ENCODE peak calls at places on chromosomes 6 and 20, in nine cellular contexts. One of them, this sample, is unnamed.

GRCh38 chr6:33967266-33967767 is 163.5 kb upstream of the MLN start:
- DNase-seq in NCI-H1417: no peak
- DNase-seq in NCI-H2081: no peak
- DNase-seq in activated naive CD4-positive, alpha-beta T cell: no peak
- DNase-seq in epithelial cell of esophagus: no peak
- DNase-seq in lower lobe of right lung: no peak
- DNase-seq in AG08395: no peak
- DNase-seq in iPS-NIHi11: no peak
- DNase-seq in ovary: no peak
- DNase-seq in this sample: no peak

GRCh38 chr6:102344769-102345168 is 951.3 kb downstream of the GRIK2 start:
- DNase-seq in NCI-H1417: no peak
- DNase-seq in NCI-H2081: no peak
- DNase-seq in activated naive CD4-positive, alpha-beta T cell: no peak
- DNase-seq in epithelial cell of esophagus: no peak
- DNase-seq in lower lobe of right lung: no peak
- DNase-seq in AG08395: no peak
- DNase-seq in iPS-NIHi11: no peak
- DNase-seq in ovary: no peak
- DNase-seq in this sample: no peak

GRCh38 chr20:57393321-57394086 is 2.3 kb downstream of the RBM38 start:
- DNase-seq in NCI-H1417: peak; percentile 96
- DNase-seq in NCI-H2081: peak; percentile 22
- DNase-seq in activated naive CD4-positive, alpha-beta T cell: no peak
- DNase-seq in epithelial cell of esophagus: no peak
- DNase-seq in lower lobe of right lung: peak; percentile 25
- DNase-seq in AG08395: no peak
- DNase-seq in iPS-NIHi11: no peak
- DNase-seq in ovary: no peak
- DNase-seq in this sample: no peak

GRCh38 chr6:72286911-72287311 is 335.0 kb upstream of the KCNQ5 start:
- DNase-seq in NCI-H1417: no peak
- DNase-seq in NCI-H2081: no peak
- DNase-seq in activated naive CD4-positive, alpha-beta T cell: no peak
- DNase-seq in epithelial cell of esophagus: peak; percentile 36
- DNase-seq in lower lobe of right lung: no peak
- DNase-seq in AG08395: peak; percentile 30
- DNase-seq in iPS-NIHi11: no peak
- DNase-seq in ovary: no peak
- DNase-seq in this sample: no peak

GRCh38 chr6:2970753-2971419 is 481 bp downstream of the SERPINB6 start:
- DNase-seq in NCI-H1417: peak; percentile 35
- DNase-seq in NCI-H2081: no peak
- DNase-seq in activated naive CD4-positive, alpha-beta T cell: no peak
- DNase-seq in epithelial cell of esophagus: peak; percentile 29
- DNase-seq in lower lobe of right lung: peak; percentile 91
- DNase-seq in AG08395: peak; percentile 58
- DNase-seq in iPS-NIHi11: peak; percentile 67
- DNase-seq in ovary: peak; percentile 76
- DNase-seq in this sample: peak; percentile 51

GRCh38 chr20:47487175-47487917 is 14.3 kb upstream of the NCOA3 start:
- DNase-seq in NCI-H1417: no peak
- DNase-seq in NCI-H2081: no peak
- DNase-seq in activated naive CD4-positive, alpha-beta T cell: no peak
- DNase-seq in epithelial cell of esophagus: no peak
- DNase-seq in lower lobe of right lung: no peak
- DNase-seq in AG08395: no peak
- DNase-seq in iPS-NIHi11: no peak
- DNase-seq in ovary: no peak
- DNase-seq in this sample: no peak

GRCh38 chr6:34771727-34772126 is 14.4 kb downstream of the SNRPC start:
- DNase-seq in NCI-H1417: no peak
- DNase-seq in NCI-H2081: no peak
- DNase-seq in activated naive CD4-positive, alpha-beta T cell: no peak
- DNase-seq in epithelial cell of esophagus: no peak
- DNase-seq in lower lobe of right lung: no peak
- DNase-seq in AG08395: peak; percentile 84
- DNase-seq in iPS-NIHi11: no peak
- DNase-seq in ovary: no peak
- DNase-seq in this sample: no peak

GRCh38 chr20:24727795-24728194 is 221.3 kb upstream of the CST7 start:
- DNase-seq in NCI-H1417: no peak
- DNase-seq in NCI-H2081: no peak
- DNase-seq in activated naive CD4-positive, alpha-beta T cell: no peak
- DNase-seq in epithelial cell of esophagus: no peak
- DNase-seq in lower lobe of right lung: no peak
- DNase-seq in AG08395: no peak
- DNase-seq in iPS-NIHi11: no peak
- DNase-seq in ovary: no peak
- DNase-seq in this sample: no peak

GRCh38 chr6:38171997-38172738 is 352.6 kb downstream of the ZFAND3 start:
- DNase-seq in NCI-H1417: no peak
- DNase-seq in NCI-H2081: no peak
- DNase-seq in activated naive CD4-positive, alpha-beta T cell: no peak
- DNase-seq in epithelial cell of esophagus: no peak
- DNase-seq in lower lobe of right lung: peak; percentile 32
- DNase-seq in AG08395: no peak
- DNase-seq in iPS-NIHi11: no peak
- DNase-seq in ovary: no peak
- DNase-seq in this sample: no peak

GRCh38 chr6:149237464-149237863 is 80.0 kb upstream of the TAB2 start:
- DNase-seq in NCI-H1417: no peak
- DNase-seq in NCI-H2081: peak; percentile 11
- DNase-seq in activated naive CD4-positive, alpha-beta T cell: no peak
- DNase-seq in epithelial cell of esophagus: no peak
- DNase-seq in lower lobe of right lung: no peak
- DNase-seq in AG08395: no peak
- DNase-seq in iPS-NIHi11: no peak
- DNase-seq in ovary: no peak
- DNase-seq in this sample: no peak

GRCh38 chr20:44204156-44204831 is 6.3 kb downstream of the OSER1 start:
- DNase-seq in NCI-H1417: no peak
- DNase-seq in NCI-H2081: no peak
- DNase-seq in activated naive CD4-positive, alpha-beta T cell: no peak
- DNase-seq in epithelial cell of esophagus: peak; percentile 95
- DNase-seq in lower lobe of right lung: no peak
- DNase-seq in AG08395: peak; percentile 93
- DNase-seq in iPS-NIHi11: peak; percentile 29
- DNase-seq in ovary: no peak
- DNase-seq in this sample: no peak

GRCh38 chr6:111658445-111659154 is 52.9 kb upstream of the TRAF3IP2 start:
- DNase-seq in NCI-H1417: no peak
- DNase-seq in NCI-H2081: no peak
- DNase-seq in activated naive CD4-positive, alpha-beta T cell: no peak
- DNase-seq in epithelial cell of esophagus: peak; percentile 45
- DNase-seq in lower lobe of right lung: no peak
- DNase-seq in AG08395: peak; percentile 29
- DNase-seq in iPS-NIHi11: no peak
- DNase-seq in ovary: no peak
- DNase-seq in this sample: no peak

GRCh38 chr20:62303327-62304226 is 780 bp downstream of the ADRM1 start:
- DNase-seq in NCI-H1417: peak; percentile 46
- DNase-seq in NCI-H2081: no peak
- DNase-seq in activated naive CD4-positive, alpha-beta T cell: no peak
- DNase-seq in epithelial cell of esophagus: peak; percentile 41
- DNase-seq in lower lobe of right lung: no peak
- DNase-seq in AG08395: peak; percentile 25
- DNase-seq in iPS-NIHi11: no peak
- DNase-seq in ovary: no peak
- DNase-seq in this sample: peak; percentile 30

GRCh38 chr6:34671801-34672656 is 24.5 kb downstream of the ILRUN start:
- DNase-seq in NCI-H1417: no peak
- DNase-seq in NCI-H2081: no peak
- DNase-seq in activated naive CD4-positive, alpha-beta T cell: no peak
- DNase-seq in epithelial cell of esophagus: peak; percentile 78
- DNase-seq in lower lobe of right lung: no peak
- DNase-seq in AG08395: peak; percentile 66
- DNase-seq in iPS-NIHi11: peak; percentile 29
- DNase-seq in ovary: no peak
- DNase-seq in this sample: no peak

GRCh38 chr6:150334790-150335783 is 33.7 kb upstream of the IYD start:
- DNase-seq in NCI-H1417: peak; percentile 83
- DNase-seq in NCI-H2081: peak; percentile 17
- DNase-seq in activated naive CD4-positive, alpha-beta T cell: no peak
- DNase-seq in epithelial cell of esophagus: peak; percentile 82
- DNase-seq in lower lobe of right lung: no peak
- DNase-seq in AG08395: peak; percentile 73
- DNase-seq in iPS-NIHi11: peak; percentile 52
- DNase-seq in ovary: no peak
- DNase-seq in this sample: peak; percentile 64

GRCh38 chr20:438581-439469 is 23.5 kb downstream of the TBC1D20 start:
- DNase-seq in NCI-H1417: no peak
- DNase-seq in NCI-H2081: no peak
- DNase-seq in activated naive CD4-positive, alpha-beta T cell: no peak
- DNase-seq in epithelial cell of esophagus: no peak
- DNase-seq in lower lobe of right lung: no peak
- DNase-seq in AG08395: no peak
- DNase-seq in iPS-NIHi11: no peak
- DNase-seq in ovary: no peak
- DNase-seq in this sample: no peak

GRCh38 chr6:54970337-54970736 is 123.8 kb downstream of the FAM83B start:
- DNase-seq in NCI-H1417: no peak
- DNase-seq in NCI-H2081: no peak
- DNase-seq in activated naive CD4-positive, alpha-beta T cell: no peak
- DNase-seq in epithelial cell of esophagus: peak; percentile 93
- DNase-seq in lower lobe of right lung: no peak
- DNase-seq in AG08395: no peak
- DNase-seq in iPS-NIHi11: no peak
- DNase-seq in ovary: no peak
- DNase-seq in this sample: no peak

GRCh38 chr6:154617175-154617574 is 106.7 kb upstream of the CNKSR3 start:
- DNase-seq in NCI-H1417: no peak
- DNase-seq in NCI-H2081: no peak
- DNase-seq in activated naive CD4-positive, alpha-beta T cell: no peak
- DNase-seq in epithelial cell of esophagus: no peak
- DNase-seq in lower lobe of right lung: no peak
- DNase-seq in AG08395: no peak
- DNase-seq in iPS-NIHi11: no peak
- DNase-seq in ovary: no peak
- DNase-seq in this sample: no peak

GRCh38 chr6:43256670-43257664 is 13.7 kb downstream of the TTBK1 start:
- DNase-seq in NCI-H1417: no peak
- DNase-seq in NCI-H2081: no peak
- DNase-seq in activated naive CD4-positive, alpha-beta T cell: no peak
- DNase-seq in epithelial cell of esophagus: no peak
- DNase-seq in lower lobe of right lung: no peak
- DNase-seq in AG08395: no peak
- DNase-seq in iPS-NIHi11: no peak
- DNase-seq in ovary: no peak
- DNase-seq in this sample: no peak

GRCh38 chr20:23569570-23569969 is 1.3 kb upstream of the CST9L start:
- DNase-seq in NCI-H1417: no peak
- DNase-seq in NCI-H2081: no peak
- DNase-seq in activated naive CD4-positive, alpha-beta T cell: no peak
- DNase-seq in epithelial cell of esophagus: no peak
- DNase-seq in lower lobe of right lung: no peak
- DNase-seq in AG08395: no peak
- DNase-seq in iPS-NIHi11: no peak
- DNase-seq in ovary: no peak
- DNase-seq in this sample: no peak

GRCh38 chr6:64896939-64897338 is 810.1 kb downstream of the EYS start:
- DNase-seq in NCI-H1417: no peak
- DNase-seq in NCI-H2081: no peak
- DNase-seq in activated naive CD4-positive, alpha-beta T cell: no peak
- DNase-seq in epithelial cell of esophagus: no peak
- DNase-seq in lower lobe of right lung: no peak
- DNase-seq in AG08395: no peak
- DNase-seq in iPS-NIHi11: no peak
- DNase-seq in ovary: no peak
- DNase-seq in this sample: no peak

GRCh38 chr20:8156603-8157079 is 24.6 kb downstream of the PLCB1 start:
- DNase-seq in NCI-H1417: peak; percentile 60
- DNase-seq in NCI-H2081: peak; percentile 75
- DNase-seq in activated naive CD4-positive, alpha-beta T cell: no peak
- DNase-seq in epithelial cell of esophagus: peak; percentile 8
- DNase-seq in lower lobe of right lung: no peak
- DNase-seq in AG08395: peak; percentile 27
- DNase-seq in iPS-NIHi11: no peak
- DNase-seq in ovary: no peak
- DNase-seq in this sample: no peak

GRCh38 chr6:14674458-14674857 is 556.9 kb downstream of the CD83 start:
- DNase-seq in NCI-H1417: peak; percentile 17
- DNase-seq in NCI-H2081: no peak
- DNase-seq in activated naive CD4-positive, alpha-beta T cell: no peak
- DNase-seq in epithelial cell of esophagus: peak; percentile 90
- DNase-seq in lower lobe of right lung: no peak
- DNase-seq in AG08395: no peak
- DNase-seq in iPS-NIHi11: no peak
- DNase-seq in ovary: no peak
- DNase-seq in this sample: no peak

GRCh38 chr6:31652925-31653724 is 664 bp upstream of the BAG6 start:
- DNase-seq in NCI-H1417: no peak
- DNase-seq in NCI-H2081: peak; percentile 97
- DNase-seq in activated naive CD4-positive, alpha-beta T cell: peak; percentile 84
- DNase-seq in epithelial cell of esophagus: no peak
- DNase-seq in lower lobe of right lung: peak; percentile 88
- DNase-seq in AG08395: peak; percentile 90
- DNase-seq in iPS-NIHi11: peak; percentile 88
- DNase-seq in ovary: peak; percentile 92
- DNase-seq in this sample: peak; percentile 88

GRCh38 chr6:131212928-131213327 is 77.7 kb downstream of the AKAP7 start:
- DNase-seq in NCI-H1417: no peak
- DNase-seq in NCI-H2081: no peak
- DNase-seq in activated naive CD4-positive, alpha-beta T cell: no peak
- DNase-seq in epithelial cell of esophagus: no peak
- DNase-seq in lower lobe of right lung: no peak
- DNase-seq in AG08395: no peak
- DNase-seq in iPS-NIHi11: no peak
- DNase-seq in ovary: no peak
- DNase-seq in this sample: no peak

GRCh38 chr6:125888989-125889656 is 67.4 kb upstream of the HINT3 start:
- DNase-seq in NCI-H1417: no peak
- DNase-seq in NCI-H2081: no peak
- DNase-seq in activated naive CD4-positive, alpha-beta T cell: no peak
- DNase-seq in epithelial cell of esophagus: peak; percentile 80
- DNase-seq in lower lobe of right lung: no peak
- DNase-seq in AG08395: peak; percentile 12
- DNase-seq in iPS-NIHi11: peak; percentile 49
- DNase-seq in ovary: no peak
- DNase-seq in this sample: peak; percentile 58

This sample was measured in HEK293T.